ENCODE peak calls at places on chromosomes 7 and 10, in seven cellular contexts. M is esophagus squamous epithelium, T is breast epithelium, Z is IMR-90, D is stomach, J is spleen, X is adrenal gland. G is an unnamed sample.

GRCh38 chr10:71059059-71059818 is 153.1 kb upstream of the UNC5B start:
- DNase-seq in D (no peak), Z (no peak), M (no peak), J (no peak), X (no peak), T (no peak), G (no peak)

GRCh38 chr7:98964596-98964995 is 86.3 kb downstream of the TRRAP start:
- DNase-seq in Z (no peak), D (no peak), J (no peak), T (no peak), X (no peak), M (no peak), G (peak)

GRCh38 chr10:13823046-13823711 is 236.4 kb downstream of the PRPF18 start:
- DNase-seq in Z (no peak), T (no peak), D (no peak), J (no peak), M (no peak), X (no peak), G (no peak)

GRCh38 chr10:8063935-8064334 is 9.4 kb downstream of the GATA3 start:
- DNase-seq in D (no peak), T (no peak), J (no peak), M (no peak), X (no peak), Z (no peak), G (peak)

GRCh38 chr10:62259998-62260397 is 8.6 kb downstream of the RTKN2 start:
- DNase-seq in Z (no peak), D (no peak), J (no peak), X (no peak), M (no peak), T (no peak), G (no peak)

GRCh38 chr7:140512317-140513000 is 33.2 kb upstream of the MKRN1 start:
- DNase-seq in D (peak), T (peak), X (no peak), M (no peak), J (no peak), Z (no peak), G (no peak)

GRCh38 chr7:134892002-134892693 is 94.2 kb upstream of the AGBL3 start:
- DNase-seq in J (no peak), T (no peak), X (no peak), D (no peak), Z (peak), M (no peak), G (no peak)

GRCh38 chr7:21550821-21551531 is 8.1 kb downstream of the DNAH11 start:
- DNase-seq in M (no peak), D (no peak), Z (no peak), J (no peak), T (no peak), X (no peak), G (no peak)

GRCh38 chr10:85228726-85229125 is 900.3 kb downstream of the CCSER2 start:
- DNase-seq in T (no peak), M (no peak), J (no peak), Z (no peak), D (no peak), X (no peak), G (no peak)

GRCh38 chr10:122128357-122128756 is 139.4 kb downstream of the TACC2 start:
- DNase-seq in Z (peak), M (no peak), T (no peak), D (peak), X (peak), J (no peak), G (peak)

GRCh38 chr7:5557920-5558401 is 134.3 kb upstream of the TNRC18 start:
- DNase-seq in J (peak), D (peak), M (no peak), Z (peak), X (peak), T (peak), G (peak)

GRCh38 chr10:8128511-8128910 is 74.0 kb downstream of the GATA3 start:
- DNase-seq in Z (no peak), M (no peak), X (no peak), T (no peak), J (no peak), D (no peak), G (no peak)

GRCh38 chr7:84675633-84676034 is 481.0 kb upstream of the SEMA3A start:
- DNase-seq in J (no peak), T (no peak), Z (no peak), X (no peak), D (peak), M (no peak), G (no peak)

GRCh38 chr7:27192546-27193334 is 7.2 kb downstream of the HOXA13 start:
- DNase-seq in J (peak), M (no peak), T (no peak), X (no peak), D (no peak), Z (no peak), G (no peak)

GRCh38 chr7:2242541-2243482 is 786 bp downstream of the NUDT1 start:
- DNase-seq in M (no peak), D (no peak), X (no peak), J (no peak), Z (peak), T (no peak), G (no peak)

GRCh38 chr7:69768986-69769595 is 170.8 kb downstream of the AUTS2 start:
- DNase-seq in T (no peak), Z (no peak), D (no peak), X (no peak), M (no peak), J (no peak), G (no peak)

GRCh38 chr10:98673156-98673765 is 226.5 kb upstream of the HPS1 start:
- DNase-seq in M (no peak), Z (no peak), X (no peak), J (no peak), D (no peak), T (no peak), G (no peak)

GRCh38 chr7:3559178-3559765 is 258.2 kb downstream of the SDK1 start:
- DNase-seq in T (no peak), D (no peak), M (no peak), X (no peak), Z (peak), J (no peak), G (peak)

GRCh38 chr7:6705959-6706665 is 635 bp downstream of the ZNF12 start:
- DNase-seq in D (peak), T (no peak), J (peak), X (peak), Z (peak), M (no peak), G (peak)

GRCh38 chr7:64313740-64314491 is at the start of gene ZNF736:
- DNase-seq in M (peak), Z (peak), J (peak), T (peak), D (peak), X (peak), G (peak)

GRCh38 chr10:91551856-91552255 is 81.0 kb downstream of the PPP1R3C start:
- DNase-seq in M (no peak), T (no peak), X (no peak), D (peak), J (no peak), Z (peak), G (no peak)

GRCh38 chr7:139647812-139648616 is 124.5 kb downstream of the CLEC2L start:
- DNase-seq in J (no peak), D (no peak), M (no peak), X (no peak), T (no peak), Z (peak), G (no peak)

GRCh38 chr10:55668326-55668922 is 692.6 kb downstream of the ZWINT start:
- DNase-seq in T (no peak), J (no peak), D (no peak), M (no peak), X (no peak), Z (no peak), G (no peak)

GRCh38 chr10:49177391-49178355 is 10.5 kb downstream of the TMEM273 start:
- DNase-seq in J (no peak), T (peak), Z (peak), D (no peak), M (no peak), X (peak), G (peak)

GRCh38 chr10:73641272-73642060 is at the start of gene MYOZ1:
- DNase-seq in Z (no peak), T (no peak), X (no peak), M (no peak), D (no peak), J (no peak), G (no peak)

GRCh38 chr7:135277161-135277560 is 43.5 kb downstream of the STRA8 start:
- DNase-seq in Z (no peak), J (no peak), T (no peak), D (no peak), X (no peak), M (no peak), G (no peak)

GRCh38 chr7:85750454-85750949 is 563.6 kb upstream of the SEMA3D start:
- DNase-seq in J (no peak), X (peak), M (no peak), Z (peak), D (no peak), T (no peak), G (no peak)

GRCh38 chr10:31288001-31288400 is 31.0 kb upstream of the ZEB1 start:
- DNase-seq in Z (no peak), J (no peak), D (no peak), X (no peak), M (no peak), T (no peak), G (no peak)

GRCh38 chr10:113127285-113128283 is 177.5 kb downstream of the TCF7L2 start:
- DNase-seq in J (no peak), T (no peak), D (no peak), Z (no peak), M (no peak), X (no peak), G (no peak)

GRCh38 chr7:132614428-132615076 is 38.3 kb upstream of the PLXNA4 start:
- DNase-seq in J (no peak), D (no peak), T (no peak), Z (no peak), X (peak), M (no peak), G (peak)

GRCh38 chr10:114064151-114065045 is 20.7 kb downstream of the ADRB1 start:
- DNase-seq in J (no peak), T (no peak), X (no peak), Z (no peak), D (peak), M (no peak), G (no peak)

GRCh38 chr10:100562008-100562672 is 26.4 kb downstream of the HIF1AN start:
- DNase-seq in J (peak), Z (peak), T (peak), X (peak), D (peak), M (no peak), G (peak)

GRCh38 chr10:24483701-24484100 is 240.0 kb downstream of the ARHGAP21 start:
- DNase-seq in J (no peak), X (no peak), T (peak), D (peak), M (no peak), Z (peak), G (peak)

GRCh38 chr10:5507649-5508131 is 8.3 kb upstream of the CALML5 start:
- DNase-seq in M (no peak), J (no peak), D (no peak), T (no peak), Z (no peak), X (no peak), G (no peak)

GRCh38 chr10:69318997-69319727 is 40.9 kb downstream of the HK1 start:
- DNase-seq in T (peak), Z (peak), X (peak), J (peak), M (no peak), D (peak), G (peak)

GRCh38 chr10:101851411-101852116 is 8.0 kb upstream of the KCNIP2 start:
- DNase-seq in Z (peak), J (no peak), D (no peak), M (no peak), X (no peak), T (no peak), G (no peak)

GRCh38 chr7:36944843-36945242 is 220.5 kb upstream of the AOAH start:
- DNase-seq in X (no peak), J (no peak), M (no peak), T (no peak), D (no peak), Z (no peak), G (no peak)

GRCh38 chr10:117462424-117462792 is 80.1 kb upstream of the EMX2 start:
- DNase-seq in T (no peak), J (peak), X (no peak), M (no peak), D (no peak), Z (no peak), G (no peak)
- TF ChIP-seq CTCF in T (no peak), J (no peak), X (no peak), M (no peak), D (no peak), Z (no peak), G (no peak)

DNA sequence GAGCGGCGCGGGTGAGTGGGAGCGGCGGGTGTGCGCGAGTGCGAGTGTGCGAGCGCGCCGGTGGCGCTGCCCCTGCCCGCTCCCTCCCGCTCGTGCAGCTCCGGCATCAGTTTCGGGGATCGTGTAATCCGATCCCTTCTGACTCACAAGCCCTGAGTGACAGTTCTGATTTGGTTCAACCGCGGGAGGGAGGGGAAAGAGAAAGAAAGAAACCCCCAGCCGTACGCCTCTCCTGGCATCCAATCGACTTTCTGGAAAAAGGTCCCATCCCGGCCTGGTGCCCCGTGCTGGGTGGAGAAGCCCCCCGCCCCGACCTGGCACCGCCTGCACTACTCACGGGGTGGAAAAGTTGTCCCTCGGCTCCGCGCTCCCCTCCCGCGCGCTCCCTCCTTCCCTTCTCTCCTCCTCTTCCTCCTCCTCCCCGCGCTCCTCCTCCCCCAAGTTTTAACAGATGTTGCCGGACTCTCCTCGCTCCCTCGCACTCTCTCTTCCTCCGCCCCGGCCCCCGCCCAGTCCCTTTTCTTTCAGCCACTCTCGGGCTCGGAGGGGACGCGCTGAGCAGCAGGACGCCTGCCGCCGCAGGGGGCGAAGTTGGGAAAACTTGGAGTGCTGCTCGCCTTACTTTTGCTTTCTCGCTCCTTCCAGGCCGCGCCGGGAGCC is at the start of gene GLI3:
- DNase-seq in D (peak), M (no peak), Z (peak), J (peak), X (peak), T (peak), G (peak)
- TF ChIP-seq POLR2A in D (no peak), M (peak), Z (peak), J (no peak), X (no peak), T (peak), G (peak)

GRCh38 chr10:11177926-11178453 is 160.3 kb downstream of the CELF2 start:
- DNase-seq in D (no peak), M (no peak), J (peak), X (no peak), Z (no peak), T (no peak), G (no peak)
- H3K4me3 ChIP-seq in D (peak), M (no peak), J (peak), X (no peak), Z (no peak), T (no peak), G (no peak)

GRCh38 chr7:151462306-151462779 is 22.4 kb upstream of the CRYGN start:
- DNase-seq in M (no peak), J (no peak), Z (no peak), D (no peak), T (no peak), X (no peak), G (no peak)

GRCh38 chr7:151459726-151460473 is 20.0 kb upstream of the CRYGN start:
- DNase-seq in X (peak), Z (peak), D (peak), M (no peak), T (peak), J (no peak), G (peak)

GRCh38 chr7:151461096-151461941 is 21.4 kb upstream of the CRYGN start:
- DNase-seq in T (no peak), M (no peak), X (no peak), D (no peak), J (no peak), Z (no peak), G (no peak)

GRCh38 chr7:151460474-151460855 is 20.5 kb upstream of the CRYGN start:
- DNase-seq in X (peak), M (no peak), Z (no peak), T (peak), D (no peak), J (no peak), G (peak)

DNA sequence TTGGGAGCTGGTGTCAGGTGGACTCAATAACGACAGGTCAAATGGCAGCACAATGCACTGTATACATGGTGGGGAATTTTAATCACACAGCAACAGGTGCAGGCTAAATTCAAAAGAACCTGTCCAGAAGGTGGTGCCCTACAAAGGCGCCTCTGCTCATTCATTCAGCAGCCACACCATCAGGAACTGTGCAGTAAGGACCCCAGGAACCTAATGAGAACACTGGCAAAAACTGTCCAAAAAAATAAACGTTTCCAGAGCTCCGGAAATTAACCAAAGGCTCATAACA is 21.9 kb upstream of the CRYGN start:
- DNase-seq in Z (no peak), X (no peak), M (no peak), J (no peak), T (no peak), D (no peak), G (no peak)
- TF ChIP-seq CTCF in Z (no peak), X (no peak), M (no peak), J (no peak), T (no peak), D (no peak), G (no peak)

GRCh38 chr10:79068562-79069324 is at the start of gene ZMIZ1:
- DNase-seq in J (peak), M (peak), Z (peak), T (peak), D (peak), X (peak), G (peak)
- TF ChIP-seq POLR2A in J (no peak), M (peak), Z (peak), T (no peak), D (no peak), X (peak), G (no peak)

GRCh38 chr10:93061594-93062498 is 1.2 kb downstream of the CYP26C1 start:
- DNase-seq in T (no peak), Z (peak), J (peak), D (no peak), X (no peak), M (no peak), G (no peak)

GRCh38 chr10:93064874-93065660 is 4.5 kb downstream of the CYP26C1 start:
- DNase-seq in J (no peak), D (no peak), M (no peak), T (no peak), Z (no peak), X (no peak), G (no peak)

GRCh38 chr10:93062499-93063216 is 2.1 kb downstream of the CYP26C1 start:
- DNase-seq in D (no peak), J (peak), T (no peak), X (no peak), Z (peak), M (no peak), G (no peak)

GRCh38 chr10:93063977-93064660 is 3.5 kb downstream of the CYP26C1 start:
- DNase-seq in M (no peak), D (no peak), J (no peak), Z (no peak), T (no peak), X (no peak), G (no peak)

GRCh38 chr10:93063217-93063976 is 2.8 kb downstream of the CYP26C1 start:
- DNase-seq in Z (no peak), T (no peak), M (no peak), D (no peak), X (no peak), J (no peak), G (no peak)
- H3K4me3 ChIP-seq in Z (no peak), T (no peak), M (peak), D (peak), X (no peak), J (peak), G (no peak)